ENCODE peak calls at places on chromosomes 13 and 19, in five cellular contexts. G, M, Z, W and P are unnamed samples.
A peak's percentile ranks its signal among the peaks of the same experiment; 100 is the strongest.

GRCh38 chr13:105847532-105848295 is 687.7 kb downstream of the EFNB2 start:
- DNase-seq in M (no peak), Z (no peak), G (no peak), W (no peak), P (no peak)

GRCh38 chr19:4974855-4975469 is 6.0 kb downstream of the KDM4B start:
- DNase-seq in Z (no peak), G (no peak), M (no peak), W (no peak), P (no peak)

GRCh38 chr13:104779311-104779710 is 1713.1 kb upstream of the SLC10A2 start:
- DNase-seq in G (no peak), W (no peak), M (no peak), Z (no peak), P (no peak)

GRCh38 chr19:29785955-29786589 is 25.7 kb upstream of the CCNE1 start:
- DNase-seq in W (no peak), G (no peak), M (no peak), Z (no peak), P (no peak)

GRCh38 chr19:13503570-13504235 is 2.6 kb downstream of the CACNA1A start:
- DNase-seq in W (no peak), G (no peak), M (no peak), Z (no peak), P (no peak)

GRCh38 chr13:40315416-40316064 is 350.9 kb downstream of the FOXO1 start:
- DNase-seq in G (peak; percentile 34), Z (no peak), W (no peak), M (peak; percentile 51), P (peak; percentile 39)

GRCh38 chr13:43127103-43127817 is 103.9 kb downstream of the DNAJC15 start:
- DNase-seq in Z (no peak), M (no peak), G (no peak), W (no peak), P (peak; percentile 16)

GRCh38 chr13:98217597-98217996 is 40.5 kb upstream of the RNF113B start:
- DNase-seq in G (no peak), Z (no peak), W (no peak), M (no peak), P (no peak)

GRCh38 chr19:49331616-49332055 is 3.6 kb upstream of the CD37 start:
- DNase-seq in M (no peak), Z (no peak), G (peak; percentile 49), W (peak; percentile 33), P (no peak)

GRCh38 chr19:45577111-45577905 is 7.3 kb downstream of the OPA3 start:
- DNase-seq in G (no peak), W (no peak), Z (no peak), M (no peak), P (peak; percentile 38)

GRCh38 chr13:90999401-90999800 is 348.1 kb upstream of the MIR17HG start:
- DNase-seq in W (no peak), Z (no peak), M (no peak), G (no peak), P (no peak)

GRCh38 chr13:49026851-49027250 is 51.1 kb downstream of the FNDC3A start:
- DNase-seq in M (no peak), G (no peak), Z (no peak), W (no peak), P (no peak)

GRCh38 chr13:69565334-69565733 is 542.3 kb upstream of the ATXN8OS start:
- DNase-seq in Z (no peak), M (no peak), W (no peak), G (no peak), P (no peak)

GRCh38 chr19:41225238-41226052 is 6.4 kb downstream of the AXL start:
- DNase-seq in M (peak; percentile 90), G (peak; percentile 40), W (no peak), Z (peak; percentile 88), P (peak; percentile 68)

GRCh38 chr13:70183041-70183440 is 74.8 kb upstream of the KLHL1 start:
- DNase-seq in G (no peak), W (no peak), Z (no peak), M (no peak), P (no peak)

GRCh38 chr13:21069561-21070004 is 8.2 kb upstream of the LATS2 start:
- DNase-seq in G (no peak), M (peak; percentile 43), Z (peak; percentile 56), W (no peak), P (no peak)

GRCh38 chr19:21765151-21765550 is 2.2 kb downstream of the ZNF100 start:
- DNase-seq in Z (no peak), M (no peak), G (no peak), W (no peak), P (no peak)

GRCh38 chr13:50708461-50708860 is 135.0 kb downstream of the DLEU7 start:
- DNase-seq in M (no peak), G (no peak), Z (no peak), W (no peak), P (no peak)

GRCh38 chr13:44191504-44192171 is 182.0 kb upstream of the SERP2 start:
- DNase-seq in Z (peak; percentile 51), G (peak; percentile 25), M (peak; percentile 54), W (no peak), P (no peak)

GRCh38 chr13:44188257-44188656 is 185.4 kb upstream of the SERP2 start:
- DNase-seq in W (no peak), G (no peak), Z (no peak), M (no peak), P (no peak)

GRCh38 chr13:44184740-44185139 is 188.9 kb upstream of the SERP2 start:
- DNase-seq in M (no peak), Z (no peak), G (no peak), W (no peak), P (no peak)

GRCh38 chr13:44191103-44191502 is 182.5 kb upstream of the SERP2 start:
- DNase-seq in G (no peak), M (no peak), Z (no peak), W (no peak), P (no peak)

GRCh38 chr13:44189085-44189484 is 184.5 kb upstream of the SERP2 start:
- DNase-seq in W (no peak), Z (no peak), G (no peak), M (no peak), P (no peak)
- H3K4me1 ChIP-seq in W (no peaks in the 10 kb centered on the region), Z (no peaks in the 10 kb centered on the region), G (no peaks in the 10 kb centered on the region), M (no peaks in the 10 kb centered on the region), P (no peaks in the 10 kb centered on the region)

GRCh38 chr19:54969647-54970046 is 3.5 kb downstream of the NLRP2 start:
- DNase-seq in W (no peak), M (no peak), Z (no peak), G (no peak), P (no peak)

DNA sequence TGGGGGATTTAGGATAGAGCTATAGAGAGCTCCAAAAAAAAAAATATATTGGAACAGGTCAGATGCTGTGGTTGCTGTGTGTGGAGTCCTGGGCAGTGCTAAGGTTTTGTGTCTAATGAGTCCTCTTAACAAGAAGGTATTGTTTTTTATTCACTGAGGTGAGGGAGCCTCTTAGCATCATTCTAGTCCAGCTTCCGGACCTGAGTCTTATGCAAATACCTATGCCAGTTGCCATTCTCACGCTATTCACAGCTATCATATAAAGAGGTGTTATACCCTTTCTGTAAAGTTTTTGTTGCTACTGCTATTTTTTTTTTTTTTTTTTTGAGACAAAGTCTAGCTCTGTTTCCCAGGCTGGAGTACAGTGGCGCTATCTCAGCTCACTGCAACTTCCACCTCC is 1.4 kb downstream of the NLRP2 start:
- DNase-seq in Z (no peak), M (no peak), W (no peak), G (no peak), P (no peak)
- H3K27ac ChIP-seq in Z (no peak overlapping the region), M (no peak overlapping the region), W (no peak overlapping the region), G (no peak overlapping the region), P (no peak overlapping the region)

GRCh38 chr19:7874857-7875393 is 735 bp upstream of the PRR36 start:
- DNase-seq in M (no peak), W (no peak), G (no peak), Z (no peak), P (no peak)
- H3K4me1 ChIP-seq in M (peaks cover 11% of the 10 kb centered on the region), W (peaks cover 22% of the 10 kb centered on the region), G (peaks cover 44% of the 10 kb centered on the region), Z (no peaks in the 10 kb centered on the region), P (peaks cover 27% of the 10 kb centered on the region)

DNA sequence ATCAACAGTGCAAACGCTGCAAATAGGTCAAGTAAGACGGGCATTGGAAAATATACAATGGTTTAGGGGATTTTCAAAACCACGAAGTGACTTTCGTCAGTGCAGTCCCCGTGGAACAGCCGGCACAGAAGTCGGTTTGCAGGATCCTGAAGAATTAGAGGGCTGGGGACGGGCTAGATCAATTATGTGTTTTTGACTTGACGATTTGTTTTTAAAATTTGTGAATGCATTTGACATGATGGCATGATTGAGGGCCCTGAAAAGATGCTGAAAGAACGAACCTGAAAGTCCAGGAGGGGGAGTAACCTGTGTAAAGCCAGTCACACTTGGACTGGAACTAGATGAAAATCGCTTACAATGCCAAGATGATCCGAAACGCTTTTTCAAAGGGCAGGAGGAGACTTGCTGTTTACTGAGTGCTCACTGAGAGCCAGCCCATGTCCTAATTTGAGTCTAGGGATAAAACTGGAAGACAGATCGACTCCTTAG is 8.9 kb upstream of the DGKH start:
- DNase-seq in W (no peak), G (no peak), Z (no peak), M (peak; percentile 24), P (peak; percentile 15)
- H3K27ac ChIP-seq in W (peak overlapping the region; percentile 18), G (peak overlapping the region; percentile 23), Z (peak overlapping the region; percentile 95), M (peak overlapping the region; percentile 98), P (peak overlapping the region; percentile 96)